ENCODE peak calls at places on chromosomes 16 and 17, in four cellular contexts. H is K562, T is HepG2, O is HEK293T. X is an unnamed sample.

GRCh38 chr16:58306327-58306726 is 11.5 kb upstream of the PRSS54 start:
- DNase-seq in H (peak), T (peak), O (no peak), X (peak)

GRCh38 chr16:84955427-84955826 is 55.9 kb downstream of the ZDHHC7 start:
- DNase-seq in H (no peak), T (no peak), O (no peak), X (no peak)

GRCh38 chr16:55575621-55576020 is 9.1 kb downstream of the CAPNS2 start:
- DNase-seq in H (no peak), T (no peak), O (no peak), X (no peak)

GRCh38 chr16:11553371-11553770 is 33.3 kb downstream of the LITAF start:
- DNase-seq in H (no peak), T (no peak), O (no peak), X (no peak)

GRCh38 chr16:58118801-58119508 is 10.2 kb downstream of the CFAP20 start:
- DNase-seq in H (no peak), T (no peak), O (no peak), X (no peak)

GRCh38 chr16:85584192-85584757 is 28.8 kb upstream of the GSE1 start:
- DNase-seq in H (no peak), T (no peak), O (no peak), X (no peak)

GRCh38 chr17:64254755-64255154 is 8.3 kb downstream of the TEX2 start:
- DNase-seq in H (no peak), T (no peak), O (no peak), X (no peak)

GRCh38 chr16:13049688-13050087 is 148.3 kb downstream of the SHISA9 start:
- DNase-seq in H (no peak), T (no peak), O (no peak), X (no peak)

GRCh38 chr16:4179020-4179419 is 62.8 kb upstream of the ADCY9 start:
- DNase-seq in H (peak), T (peak), O (no peak), X (no peak)

GRCh38 chr17:60102632-60103047 is 23.9 kb upstream of the HEATR6 start:
- DNase-seq in H (peak), T (no peak), O (no peak), X (no peak)

GRCh38 chr17:47692895-47693666 is 880 bp upstream of the TBKBP1 start:
- DNase-seq in H (peak), T (no peak), O (no peak), X (no peak)

GRCh38 chr17:77320046-77320445 is 179.3 kb downstream of the SEC14L1 start:
- DNase-seq in H (peak), T (no peak), O (no peak), X (peak)
- TF ChIP-seq ELF4 in H (no peak), T (no peak), O (no peak), X (no peak)

GRCh38 chr16:75506567-75506966 is 11.3 kb upstream of the CHST6 start:
- DNase-seq in H (no peak), T (peak), O (no peak), X (no peak)
- TF ChIP-seq ELF4 in H (no peak), T (no peak), O (no peak), X (no peak)

GRCh38 chr17:32739722-32740121 is 137.2 kb downstream of the MYO1D start:
- DNase-seq in H (no peak), T (no peak), O (no peak), X (no peak)
- TF ChIP-seq ELF4 in H (no peak), T (no peak), O (no peak), X (no peak)

GRCh38 chr17:4329838-4330237 is 36.6 kb downstream of the UBE2G1 start:
- DNase-seq in H (no peak), T (no peak), O (peak), X (no peak)
- TF ChIP-seq ELF4 in H (no peak), T (no peak), O (no peak), X (no peak)

DNA sequence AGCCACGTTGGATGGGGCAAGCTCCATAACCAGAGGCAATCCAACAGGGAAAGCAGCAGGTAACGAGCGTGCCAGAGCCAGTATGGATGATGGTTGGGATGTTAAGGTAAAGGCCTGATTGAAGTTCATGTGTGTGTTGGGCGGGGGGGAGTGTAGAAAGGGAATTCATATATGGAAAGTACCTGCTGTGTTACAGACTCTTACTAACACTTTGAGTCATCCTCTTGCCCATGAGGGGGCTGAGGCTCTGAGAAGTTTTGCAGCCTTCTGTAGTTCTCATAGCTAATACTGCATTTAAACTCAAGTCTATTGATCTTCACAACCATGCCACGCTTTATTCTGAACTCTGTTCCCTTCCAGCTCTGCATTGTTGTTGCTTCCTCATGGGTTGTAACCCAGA is 28.5 kb downstream of the SYCE1L start:
- DNase-seq in H (no peak), T (no peak), O (no peak), X (no peak)
- TF ChIP-seq ELF4 in H (no peak), T (no peak), O (no peak), X (no peak)

GRCh38 chr17:41498276-41498675 is 7.1 kb downstream of the KRT13 start:
- DNase-seq in H (no peak), T (no peak), O (no peak), X (no peak)

GRCh38 chr17:41499714-41500113 is 5.7 kb downstream of the KRT13 start:
- DNase-seq in H (no peak), T (no peak), O (no peak), X (no peak)

GRCh38 chr17:41500131-41500911 is 5.1 kb downstream of the KRT13 start:
- DNase-seq in H (peak), T (no peak), O (no peak), X (no peak)

GRCh38 chr17:41494524-41494923 is 4.8 kb upstream of the KRT36 start:
- DNase-seq in H (no peak), T (peak), O (no peak), X (no peak)

DNA sequence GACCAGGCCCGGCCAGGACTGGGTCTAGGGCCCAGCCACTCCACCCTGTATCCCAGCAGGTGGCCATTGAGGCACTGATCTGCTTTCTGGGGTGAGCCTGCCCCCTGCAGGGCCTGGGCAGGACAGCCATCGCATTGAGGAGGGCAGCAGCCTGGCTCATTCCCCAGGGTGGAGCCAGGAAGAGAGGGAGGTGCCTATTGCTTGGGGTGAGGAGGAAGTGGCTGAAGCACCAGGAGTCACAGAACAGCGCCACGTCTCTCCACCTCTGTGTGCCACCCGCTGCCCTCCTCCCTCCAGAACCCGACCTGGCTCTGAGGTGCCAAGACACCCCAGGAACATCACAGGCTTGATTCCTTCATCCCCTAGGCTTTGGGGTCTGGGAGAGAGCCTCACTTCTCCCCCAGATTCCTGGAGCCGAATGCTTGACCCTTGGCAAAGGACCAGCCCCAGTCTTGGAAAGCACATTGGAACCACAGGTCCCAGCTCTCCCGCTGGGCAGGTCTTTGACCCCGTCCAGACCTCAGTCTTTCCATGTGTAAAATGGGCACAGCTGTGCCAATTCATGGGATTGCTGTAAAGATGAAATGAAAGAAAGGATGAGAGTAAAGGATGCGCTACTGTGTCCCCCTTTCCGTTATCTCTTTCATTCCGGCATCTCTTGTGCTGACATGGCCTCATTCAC is 7.2 kb upstream of the KRT36 start:
- DNase-seq in H (peak), T (peak), O (peak), X (peak)
- TF ChIP-seq ELF4 in H (no peak), T (no peak), O (no peak), X (no peak)